ENCODE peak calls at places on chromosomes 7 and 10, in eight cellular contexts. Y is transverse colon; Q is AG08396; A is H54; O is NCI-H345; R is naive thymus-derived CD8-positive, alpha-beta T cell; C is GM23248; E is WTC11. S is an unnamed sample.

GRCh38 chr10:129771024-129771423 is 193.1 kb downstream of the EBF3 start:
- DNase-seq in E (peak; percentile 8), O (no peak), R (no peak), C (no peak), Q (no peak), Y (no peak), A (no peak), S (no peak)

GRCh38 chr7:111312966-111313365 is 222.0 kb downstream of the LRRN3 start:
- DNase-seq in R (no peak), Y (no peak), Q (no peak), A (no peak), O (no peak), E (no peak), C (peak; percentile 20), S (no peak)

GRCh38 chr10:47326927-47327330 is 4.7 kb downstream of the GDF2 start:
- DNase-seq in R (no peak), A (no peak), C (no peak), Y (no peak), E (no peak), Q (no peak), O (no peak), S (no peak)

GRCh38 chr10:1284076-1284475 is 227.9 kb downstream of the WDR37 start:
- DNase-seq in O (no peak), Y (no peak), R (no peak), C (no peak), E (no peak), A (no peak), Q (no peak), S (no peak)

GRCh38 chr7:1690359-1690958 is 20.4 kb downstream of the ELFN1 start:
- DNase-seq in R (no peak), O (no peak), Q (no peak), Y (no peak), E (no peak), C (no peak), A (no peak), S (no peak)

GRCh38 chr10:72292223-72292691 is 18.5 kb downstream of the DDIT4 start:
- DNase-seq in C (peak; percentile 32), O (no peak), R (no peak), A (no peak), Q (no peak), E (no peak), Y (peak; percentile 61), S (no peak)

GRCh38 chr10:35089641-35090161 is 440 bp downstream of the CUL2 start:
- DNase-seq in Q (peak; percentile 36), Y (no peak), O (no peak), A (peak; percentile 19), E (no peak), C (peak; percentile 46), R (peak; percentile 28), S (no peak)

GRCh38 chr7:51273360-51273759 is 43.2 kb downstream of the COBL start:
- DNase-seq in C (no peak), Y (no peak), Q (no peak), E (no peak), O (no peak), A (no peak), R (no peak), S (no peak)

GRCh38 chr7:70678621-70679251 is 453.2 kb upstream of the GALNT17 start:
- DNase-seq in Q (peak; percentile 55), Y (no peak), R (no peak), E (no peak), A (no peak), C (peak; percentile 75), O (no peak), S (no peak)

GRCh38 chr10:82811621-82812020 is 936.6 kb downstream of the NRG3 start:
- DNase-seq in E (peak; percentile 74), O (no peak), Q (no peak), Y (no peak), C (peak; percentile 32), R (no peak), A (no peak), S (peak; percentile 14)

GRCh38 chr10:79299397-79300370 is 47.6 kb upstream of the PPIF start:
- DNase-seq in E (no peak), C (peak; percentile 97), A (peak; percentile 99), R (no peak), O (no peak), Y (no peak), Q (peak; percentile 94), S (no peak)

GRCh38 chr10:89242340-89242680 is 9.3 kb downstream of the LIPA start:
- DNase-seq in R (no peak), O (no peak), C (no peak), Q (no peak), Y (no peak), E (no peak), A (no peak), S (no peak)

GRCh38 chr7:7190142-7190541 is 7.8 kb downstream of the C1GALT1 start:
- DNase-seq in E (no peak), A (no peak), Q (peak; percentile 9), R (no peak), O (no peak), Y (no peak), C (peak; percentile 64), S (no peak)